ENCODE peak calls at places on chromosome 15, in five cellular contexts. K, A, M, W and C are unnamed samples.

GRCh38 chr15:70856884-70857546 is 3.1 kb upstream of the LARP6 start:
- DNase-seq in K (no peak), A (peak; percentile 96), M (peak; percentile 91), W (peak; percentile 76), C (no peak)

GRCh38 chr15:100034191-100034590 is 301.0 kb upstream of the LYSMD4 start:
- DNase-seq in K (no peak), A (no peak), M (no peak), W (no peak), C (no peak)

GRCh38 chr15:80242132-80242769 is 9.8 kb downstream of the CTXND1 start:
- DNase-seq in K (no peak), A (peak; percentile 24), M (no peak), W (no peak), C (peak; percentile 50)

GRCh38 chr15:42163291-42163690 is 6.9 kb upstream of the PLA2G4F start:
- DNase-seq in K (no peak), A (no peak), M (no peak), W (no peak), C (no peak)

GRCh38 chr15:39574416-39574815 is 6.5 kb upstream of the THBS1 start:
- DNase-seq in K (no peak), A (peak; percentile 41), M (no peak), W (no peak), C (no peak)

GRCh38 chr15:34682673-34683072 is 72.1 kb downstream of the GJD2 start:
- DNase-seq in K (no peak), A (peak; percentile 99), M (no peak), W (no peak), C (no peak)

GRCh38 chr15:62432702-62433398 is 267.8 kb upstream of the C2CD4B start:
- DNase-seq in K (no peak), A (no peak), M (peak; percentile 33), W (no peak), C (no peak)

GRCh38 chr15:78034495-78035191 is 42.9 kb downstream of the TBC1D2B start:
- DNase-seq in K (peak; percentile 68), A (peak; percentile 43), M (no peak), W (no peak), C (no peak)

GRCh38 chr15:80578206-80578595 is 116.9 kb upstream of the ABHD17C start:
- DNase-seq in K (peak; percentile 30), A (no peak), M (no peak), W (no peak), C (no peak)

DNA sequence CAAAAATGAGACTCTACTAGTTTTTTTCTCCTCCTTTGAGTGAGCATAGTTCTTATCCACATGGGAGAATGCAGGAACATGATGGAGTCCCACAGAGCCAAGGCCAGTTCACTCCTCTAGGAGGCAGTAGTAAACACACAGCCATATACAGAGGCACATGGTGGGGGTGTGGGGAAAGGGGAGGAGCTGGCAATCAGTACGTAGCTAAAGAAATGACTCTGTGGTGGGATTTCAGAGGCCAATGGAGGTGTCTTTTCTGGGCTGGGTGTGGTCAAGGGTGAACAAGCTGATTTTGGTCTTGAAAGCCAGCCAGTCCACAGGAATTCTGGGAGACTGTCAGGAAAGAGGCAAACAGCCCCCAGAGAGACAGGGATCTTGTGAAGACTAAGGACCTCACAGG is 6.6 kb upstream of the RAB11A start:
- DNase-seq in K (peak; percentile 51), A (peak; percentile 54), M (no peak), W (no peak), C (peak; percentile 55)
- TF ChIP-seq CTCF in K (peak; percentile 71), A (peak; percentile 36), M (peak; percentile 24), W (no peak), C (no peak)

DNA sequence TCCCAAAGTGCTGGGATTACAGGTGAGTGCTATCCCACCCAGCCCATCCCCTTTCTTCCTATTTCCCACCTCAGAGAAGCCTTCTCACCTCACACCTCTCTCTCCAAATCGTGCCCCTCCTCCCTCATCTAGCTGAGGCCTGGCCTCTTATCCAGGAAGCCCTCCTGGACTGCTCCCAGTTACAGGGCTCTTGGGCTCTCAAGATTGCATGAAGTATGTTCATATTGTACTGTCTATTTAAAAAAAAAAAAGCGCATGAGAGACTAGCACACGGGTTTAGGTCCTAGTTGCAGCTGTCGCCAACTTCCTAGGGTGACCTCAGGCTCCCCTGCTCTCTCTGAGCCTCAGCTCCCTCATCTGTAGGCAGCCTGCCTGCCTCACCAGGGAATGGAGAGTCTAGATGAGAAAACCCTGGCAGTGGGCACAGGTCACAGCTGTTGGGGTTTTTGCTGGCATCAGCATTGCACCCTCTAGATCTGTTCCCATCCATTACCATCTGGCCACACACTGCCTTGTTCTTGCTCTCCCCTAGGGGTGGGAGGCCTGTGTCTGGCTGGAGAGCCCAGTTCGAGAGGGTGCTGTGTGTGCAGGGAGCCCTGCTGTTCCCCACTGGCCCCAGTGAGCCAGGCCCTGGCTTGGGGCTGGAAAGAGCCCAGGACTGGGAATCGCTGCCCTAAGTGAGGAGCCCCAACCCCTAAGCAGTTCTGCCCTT is 24.2 kb upstream of the C15orf39 start:
- DNase-seq in K (no peak), A (no peak), M (no peak), W (no peak), C (no peak)
- TF ChIP-seq CTCF in K (no peak), A (no peak), M (no peak), W (no peak), C (no peak)

DNA sequence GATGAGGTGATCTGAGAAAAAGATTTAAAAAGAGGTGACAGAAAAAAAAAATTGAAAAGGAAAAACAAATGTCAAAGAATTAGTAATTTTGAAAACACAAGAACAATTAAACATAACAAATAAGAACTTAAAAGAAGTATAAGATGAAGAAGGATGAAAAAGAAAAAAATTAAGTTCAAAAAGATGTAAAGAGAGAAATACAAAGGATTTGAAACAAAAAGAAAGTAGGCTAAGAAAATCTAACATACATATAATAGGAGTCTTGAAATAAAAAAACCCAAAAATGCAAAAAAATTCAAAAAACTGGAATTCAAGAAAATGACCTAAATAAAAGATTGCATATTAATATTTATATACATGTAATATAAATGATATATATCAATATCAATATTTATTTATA is 949.2 kb downstream of the MCTP2 start:
- DNase-seq in K (no peak), A (no peak), M (no peak), W (no peak), C (no peak)
- TF ChIP-seq CTCF in K (no peak), A (no peak), M (no peak), W (no peak), C (no peak)

GRCh38 chr15:73464602-73465001 is 21.6 kb downstream of the REC114 start:
- DNase-seq in K (no peak), A (no peak), M (no peak), W (no peak), C (no peak)
- TF ChIP-seq CTCF in K (peak; percentile 46), A (peak; percentile 25), M (no peak), W (no peak), C (peak; percentile 43)

DNA sequence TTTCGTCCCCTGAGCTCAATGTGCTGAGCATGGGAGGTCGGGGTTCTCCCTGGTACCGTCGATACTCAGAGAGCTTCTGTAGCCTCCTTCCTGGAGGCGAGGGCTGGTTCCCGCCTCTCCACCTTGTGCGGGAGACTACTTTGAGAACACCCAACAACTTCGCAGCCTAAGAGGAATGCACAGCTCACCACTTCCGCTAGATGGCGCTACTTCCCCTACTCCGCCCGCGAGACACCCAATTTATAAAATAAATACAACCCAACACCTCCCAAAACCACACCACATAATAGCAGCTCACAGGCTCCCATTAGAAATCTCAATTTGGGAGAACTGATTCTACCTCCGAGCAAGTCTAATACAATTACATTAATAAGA is 1.2 kb downstream of the RGMA start:
- DNase-seq in K (peak; percentile 66), A (peak; percentile 69), M (peak; percentile 69), W (peak; percentile 77), C (peak; percentile 81)
- TF ChIP-seq CTCF in K (peak; percentile 91), A (peak; percentile 91), M (peak; percentile 88), W (peak; percentile 86), C (peak; percentile 97)

GRCh38 chr15:55407949-55408766 is at the start of the genes CCPG1 and PIERCE2:
- DNase-seq in K (peak; percentile 86), A (peak; percentile 81), M (peak; percentile 91), W (peak; percentile 82), C (peak; percentile 95)
- TF ChIP-seq CTCF in K (peak; percentile 90), A (peak; percentile 78), M (peak; percentile 85), W (peak; percentile 93), C (peak; percentile 93)